ENCODE peak calls at places on chromosomes 3 and 15, in nine cellular contexts. Y is NCI-H2081; X is AG04449; P is stimulated activated CD4-positive, alpha-beta T cell treated with anti-CD3 and anti-CD28 coated beads, Interleukin-1b, Interleukin-23, amount 100 ng/mL, for 24 hours; Q is NCI-H1105 treated with DMSO at 0.1 percent for 48 hours; R is foreskin fibroblast; K is GM12865; D is SW 1271; A is activated CD4-positive, CD25-positive, alpha-beta regulatory T cell. H is an unnamed sample.

GRCh38 chr3:101809178-101810022 is 30.4 kb downstream of the NXPE3 start:
- DNase-seq in K (peak), D (no peak), Y (peak), Q (peak), X (no peak), R (peak), A (no peak), P (no peak), H (peak)

GRCh38 chr3:177307391-177307790 is 110.1 kb upstream of the TBL1XR1 start:
- DNase-seq in D (no peak), R (no peak), A (no peak), K (no peak), P (no peak), Q (no peak), X (no peak), Y (no peak), H (no peak)

GRCh38 chr15:95698971-95699370 is 631.5 kb upstream of the NR2F2 start:
- DNase-seq in D (no peak), K (no peak), R (peak), A (no peak), Y (no peak), P (no peak), Q (no peak), X (no peak), H (no peak)

GRCh38 chr3:101189786-101190185 is 130.6 kb downstream of the IMPG2 start:
- DNase-seq in X (no peak), Q (no peak), P (no peak), Y (no peak), K (no peak), R (peak), D (no peak), A (no peak), H (peak)

GRCh38 chr3:140699516-140700231 is 21.8 kb downstream of the TRIM42 start:
- DNase-seq in D (no peak), P (no peak), Q (no peak), A (no peak), Y (no peak), R (no peak), X (no peak), K (no peak), H (no peak)

GRCh38 chr15:60744826-60745225 is 265.9 kb upstream of the ICE2 start:
- DNase-seq in A (no peak), Y (no peak), Q (no peak), P (no peak), D (no peak), K (no peak), R (no peak), X (no peak), H (peak)

GRCh38 chr3:192408721-192409151 is 318.6 kb downstream of the FGF12 start:
- DNase-seq in Y (no peak), R (no peak), X (no peak), Q (no peak), D (no peak), P (no peak), A (no peak), K (no peak), H (no peak)

GRCh38 chr15:90165659-90166489 is 35.3 kb upstream of the SEMA4B start:
- DNase-seq in R (peak), X (peak), Y (peak), D (peak), K (peak), Q (peak), P (no peak), A (no peak), H (peak)

GRCh38 chr3:64867204-64867603 is 179.4 kb upstream of the ADAMTS9 start:
- DNase-seq in X (no peak), A (no peak), Y (no peak), K (no peak), Q (no peak), D (no peak), R (no peak), P (no peak), H (no peak)

GRCh38 chr15:59918994-59919951 is 84.8 kb upstream of the FOXB1 start:
- DNase-seq in Y (no peak), K (peak), P (peak), A (no peak), X (no peak), R (peak), Q (no peak), D (no peak), H (peak)

GRCh38 chr15:50219820-50220219 is 37.8 kb downstream of the SLC27A2 start:
- DNase-seq in R (no peak), X (peak), D (no peak), K (no peak), A (no peak), Y (no peak), Q (no peak), P (no peak), H (no peak)

GRCh38 chr3:52406231-52406661 is 38.7 kb downstream of the SEMA3G start:
- DNase-seq in Y (no peak), Q (no peak), P (no peak), A (no peak), R (no peak), X (no peak), K (no peak), D (no peak), H (no peak)

GRCh38 chr15:38474155-38474757 is 20.3 kb downstream of the FAM98B start:
- DNase-seq in A (no peak), R (peak), P (no peak), X (peak), D (no peak), K (peak), Y (peak), Q (peak), H (peak)

H was measured in fibroblast of the aortic adventitia.